ENCODE peak calls at places on chromosomes 11 and 22, in eight cellular contexts. B is H9; S is HS-27A; L is H4; X is activated CD8-positive, alpha-beta memory T cell treated with anti-CD3 and anti-CD28 coated beads for 4 hours; M is adipocyte; C is hypothalamus; A is A172. P is an unnamed sample.

GRCh38 chr11:23359297-23359696 is 499.0 kb upstream of the CCDC179 start:
- DNase-seq in B (no peak), S (peak), L (peak), X (no peak), M (peak), C (no peak), A (peak), P (no peak)

GRCh38 chr11:102799656-102800339 is 1.8 kb upstream of the MMP1 start:
- DNase-seq in B (no peak), S (no peak), L (no peak), X (no peak), M (no peak), C (no peak), A (no peak), P (no peak)

GRCh38 chr11:27383645-27384044 is 20.6 kb upstream of the CCDC34 start:
- DNase-seq in B (no peak), S (no peak), L (no peak), X (no peak), M (no peak), C (no peak), A (no peak), P (no peak)

GRCh38 chr11:63552921-63553320 is 10.3 kb downstream of the PLAAT2 start:
- DNase-seq in B (peak), S (no peak), L (no peak), X (no peak), M (no peak), C (no peak), A (no peak), P (no peak)

GRCh38 chr11:110763249-110764011 is 51.2 kb upstream of the ARHGAP20 start:
- DNase-seq in B (no peak), S (peak), L (peak), X (no peak), M (peak), C (no peak), A (no peak), P (peak)

GRCh38 chr11:80843266-80843974 is 1402.6 kb upstream of the TENM4 start:
- DNase-seq in B (no peak), S (no peak), L (no peak), X (no peak), M (no peak), C (no peak), A (no peak), P (no peak)

GRCh38 chr11:75105462-75105925 is 8.8 kb upstream of the OR2AT4 start:
- DNase-seq in B (peak), S (no peak), L (no peak), X (no peak), M (no peak), C (no peak), A (peak), P (no peak)

GRCh38 chr11:36945384-36945783 is 347.3 kb upstream of the RAG2 start:
- DNase-seq in B (no peak), S (no peak), L (peak), X (no peak), M (peak), C (no peak), A (no peak), P (no peak)

GRCh38 chr11:35658028-35658948 is 4.3 kb upstream of the TRIM44 start:
- DNase-seq in B (no peak), S (no peak), L (no peak), X (no peak), M (no peak), C (no peak), A (no peak), P (no peak)

GRCh38 chr11:65442952-65443351 is 20.4 kb downstream of the NEAT1 start:
- DNase-seq in B (no peak), S (no peak), L (no peak), X (no peak), M (no peak), C (no peak), A (peak), P (no peak)

GRCh38 chr11:24375351-24375750 is 121.5 kb upstream of the LUZP2 start:
- DNase-seq in B (no peak), S (no peak), L (no peak), X (no peak), M (no peak), C (no peak), A (no peak), P (no peak)

GRCh38 chr11:95512682-95513081 is 276.9 kb downstream of the FAM76B start:
- DNase-seq in B (no peak), S (no peak), L (peak), X (no peak), M (peak), C (no peak), A (no peak), P (peak)

GRCh38 chr11:113874920-113875413 is 405 bp downstream of the USP28 start:
- DNase-seq in B (no peak), S (no peak), L (no peak), X (peak), M (no peak), C (no peak), A (no peak), P (no peak)

GRCh38 chr22:22576989-22577427 is 17.9 kb upstream of the PRAME start:
- DNase-seq in B (no peak), S (no peak), L (no peak), X (no peak), M (no peak), C (no peak), A (no peak), P (no peak)

GRCh38 chr11:113182288-113182687 is 132.1 kb upstream of the TTC12 start:
- DNase-seq in B (no peak), S (no peak), L (no peak), X (no peak), M (no peak), C (no peak), A (no peak), P (no peak)

GRCh38 chr22:29302681-29303465 is 3.6 kb upstream of the GAS2L1 start:
- DNase-seq in B (peak), S (no peak), L (no peak), X (no peak), M (no peak), C (no peak), A (no peak), P (no peak)

GRCh38 chr22:42397332-42398246 is 34.6 kb downstream of the NFAM1 start:
- DNase-seq in B (no peak), S (no peak), L (no peak), X (no peak), M (no peak), C (no peak), A (no peak), P (no peak)

GRCh38 chr22:36334838-36335603 is 52.7 kb downstream of the MYH9 start:
- DNase-seq in B (no peak), S (no peak), L (no peak), X (no peak), M (peak), C (peak), A (no peak), P (no peak)

GRCh38 chr11:104623518-104623917 is 274.7 kb downstream of the CASP12 start:
- DNase-seq in B (no peak), S (peak), L (no peak), X (no peak), M (peak), C (no peak), A (peak), P (no peak)

GRCh38 chr22:38700271-38700788 is 413 bp downstream of the JOSD1 start:
- DNase-seq in B (no peak), S (no peak), L (no peak), X (no peak), M (peak), C (no peak), A (no peak), P (no peak)

GRCh38 chr11:77783023-77783422 is 37.5 kb downstream of the RSF1 start:
- DNase-seq in B (no peak), S (no peak), L (no peak), X (no peak), M (no peak), C (no peak), A (no peak), P (no peak)

GRCh38 chr22:50542416-50542927 is 3.2 kb upstream of the KLHDC7B start:
- DNase-seq in B (no peak), S (no peak), L (peak), X (no peak), M (no peak), C (no peak), A (no peak), P (no peak)

GRCh38 chr11:15913261-15913660 is 443.1 kb downstream of the SOX6 start:
- DNase-seq in B (no peak), S (no peak), L (no peak), X (no peak), M (no peak), C (no peak), A (no peak), P (no peak)

GRCh38 chr11:117934526-117935307 is 5.5 kb upstream of the TMPRSS13 start:
- DNase-seq in B (peak), S (no peak), L (no peak), X (no peak), M (no peak), C (no peak), A (no peak), P (no peak)

GRCh38 chr22:46846154-46846831 is 83.8 kb downstream of the TBC1D22A start:
- DNase-seq in B (no peak), S (no peak), L (no peak), X (no peak), M (no peak), C (no peak), A (no peak), P (no peak)

GRCh38 chr11:7605544-7605943 is 67.8 kb downstream of the CYB5R2 start:
- DNase-seq in B (no peak), S (peak), L (peak), X (no peak), M (peak), C (no peak), A (peak), P (peak)

GRCh38 chr22:27207907-27208306 is 550.5 kb downstream of the MIAT start:
- DNase-seq in B (no peak), S (no peak), L (peak), X (no peak), M (peak), C (no peak), A (peak), P (no peak)

GRCh38 chr11:111777094-111778046 is 11.2 kb upstream of the PPP2R1B start:
- DNase-seq in B (no peak), S (peak), L (peak), X (no peak), M (peak), C (no peak), A (peak), P (peak)

GRCh38 chr11:27414644-27415043 is 51.6 kb upstream of the CCDC34 start:
- DNase-seq in B (no peak), S (no peak), L (no peak), X (no peak), M (no peak), C (no peak), A (no peak), P (no peak)

GRCh38 chr11:60378359-60378758 is at the start of gene MS4A7:
- DNase-seq in B (no peak), S (no peak), L (no peak), X (no peak), M (no peak), C (no peak), A (no peak), P (no peak)